ENCODE peak calls at places on chromosomes 1 and 21, in ten cellular contexts. N, Z, H, Q, C, O, M, I, K and W are unnamed samples.
A peak's percentile ranks its signal among the peaks of the same experiment; 100 is the strongest.

GRCh38 chr1:66283583-66284041 is 250.3 kb upstream of the SGIP1 start:
- DNase-seq in O (no peak), I (peak; percentile 39), N (no peak), C (no peak), M (no peak), H (no peak), Z (peak; percentile 47), K (no peak), Q (peak; percentile 64), W (no peak)

GRCh38 chr1:59986736-59987310 is 60.2 kb upstream of the CYP2J2 start:
- DNase-seq in K (no peak), N (no peak), O (no peak), H (no peak), C (no peak), Q (no peak), M (no peak), I (no peak), Z (no peak), W (no peak)

GRCh38 chr1:94875794-94876193 is 51.1 kb downstream of the CNN3 start:
- DNase-seq in I (no peak), O (no peak), M (no peak), H (no peak), C (no peak), N (no peak), Q (no peak), Z (no peak), K (no peak), W (no peak)

GRCh38 chr1:59972216-59972924 is 45.8 kb upstream of the CYP2J2 start:
- DNase-seq in N (peak; percentile 79), H (no peak), I (no peak), Z (no peak), C (no peak), K (no peak), M (no peak), O (no peak), Q (no peak), W (no peak)

GRCh38 chr1:15409400-15410222 is at the start of gene EFHD2:
- DNase-seq in O (peak; percentile 67), M (peak; percentile 87), H (peak; percentile 92), N (peak; percentile 68), K (peak; percentile 49), Z (peak; percentile 88), C (peak; percentile 22), Q (peak; percentile 82), I (peak; percentile 79), W (peak; percentile 78)

GRCh38 chr1:236534164-236534651 is 10.4 kb downstream of the LGALS8 start:
- DNase-seq in I (peak; percentile 77), O (no peak), Q (peak; percentile 80), Z (peak; percentile 43), K (no peak), N (no peak), H (no peak), M (no peak), C (peak; percentile 55), W (peak; percentile 70)

GRCh38 chr1:30982937-30983336 is 74.4 kb upstream of the SDC3 start:
- DNase-seq in K (no peak), Q (peak; percentile 42), I (no peak), Z (no peak), O (no peak), M (no peak), N (no peak), C (no peak), H (no peak), W (peak; percentile 74)

GRCh38 chr1:38586993-38587646 is 272.5 kb downstream of the RRAGC start:
- DNase-seq in Z (peak; percentile 65), C (no peak), H (no peak), M (peak; percentile 76), O (no peak), K (peak; percentile 74), Q (peak; percentile 7), I (peak; percentile 29), N (no peak), W (peak; percentile 37)

GRCh38 chr1:235972316-235973090 is 92.4 kb downstream of the NID1 start:
- DNase-seq in H (no peak), N (no peak), Z (no peak), O (no peak), M (no peak), I (peak; percentile 95), C (peak; percentile 54), Q (peak; percentile 89), K (no peak), W (peak; percentile 84)

GRCh38 chr1:63320024-63320799 is 2.2 kb upstream of the FOXD3 start:
- DNase-seq in M (peak; percentile 67), O (no peak), N (no peak), H (no peak), K (peak; percentile 63), C (no peak), I (no peak), Q (no peak), Z (no peak), W (no peak)

GRCh38 chr1:167720965-167721616 is 691 bp upstream of the MPZL1 start:
- DNase-seq in K (peak; percentile 48), N (peak; percentile 21), M (no peak), I (peak; percentile 71), O (no peak), Z (no peak), Q (peak; percentile 72), C (peak; percentile 65), H (no peak), W (peak; percentile 76)

GRCh38 chr1:44808063-44808937 is at the start of gene BTBD19:
- DNase-seq in Z (peak; percentile 78), K (peak; percentile 91), H (peak; percentile 83), C (peak; percentile 49), O (no peak), M (peak; percentile 91), N (no peak), I (peak; percentile 96), Q (peak; percentile 95), W (peak; percentile 96)

GRCh38 chr1:38475624-38476005 is 384.0 kb downstream of the RRAGC start:
- DNase-seq in O (no peak), Z (no peak), I (no peak), N (no peak), Q (no peak), K (peak; percentile 19), C (no peak), H (no peak), M (peak; percentile 54), W (no peak)

GRCh38 chr21:17796037-17796403 is 23.1 kb downstream of the C21orf91 start:
- DNase-seq in K (no peak), I (no peak), N (no peak), Q (no peak), Z (no peak), M (no peak), H (no peak), C (no peak), O (no peak), W (no peak)

GRCh38 chr1:157429841-157430240 is 122.5 kb downstream of the FCRL5 start:
- DNase-seq in Q (peak; percentile 47), I (no peak), M (no peak), Z (no peak), H (no peak), O (no peak), K (peak; percentile 37), C (no peak), N (no peak), W (peak; percentile 2)

GRCh38 chr1:23247276-23247675 is 30.0 kb upstream of the HTR1D start:
- DNase-seq in C (no peak), I (no peak), O (no peak), Q (no peak), Z (no peak), N (no peak), M (no peak), K (no peak), H (no peak), W (no peak)

GRCh38 chr1:243375596-243375995 is 119.8 kb downstream of the SDCCAG8 start:
- DNase-seq in C (no peak), Z (no peak), M (no peak), O (no peak), H (no peak), K (no peak), Q (no peak), N (no peak), I (no peak), W (no peak)

GRCh38 chr1:87024936-87025537 is 110.6 kb downstream of the HS2ST1 start:
- DNase-seq in M (no peak), N (peak; percentile 9), I (peak; percentile 30), O (no peak), C (peak; percentile 10), Z (no peak), Q (peak; percentile 61), H (no peak), K (peak; percentile 22), W (peak; percentile 64)